ENCODE peak calls at places on chromosomes 1 and 21, in five cellular contexts. One of them, this sample, is unnamed.

GRCh38 chr1:119660253-119661078 is 12.4 kb upstream of the ZNF697 start:
- DNase-seq in fibroblast of lung: no peak
- DNase-seq in fibroblast of pulmonary artery: no peak
- DNase-seq in astrocyte of the cerebellum: no peak
- DNase-seq in heart left ventricle: no peak
- DNase-seq in this sample: no peak

GRCh38 chr1:92075311-92075710 is at the start of gene SETSIP:
- DNase-seq in fibroblast of lung: no peak
- DNase-seq in fibroblast of pulmonary artery: no peak
- DNase-seq in astrocyte of the cerebellum: no peak
- DNase-seq in heart left ventricle: no peak
- DNase-seq in this sample: no peak

GRCh38 chr1:12215562-12215961 is 14.3 kb upstream of the VPS13D start:
- DNase-seq in fibroblast of lung: no peak
- DNase-seq in fibroblast of pulmonary artery: no peak
- DNase-seq in astrocyte of the cerebellum: no peak
- DNase-seq in heart left ventricle: no peak
- DNase-seq in this sample: no peak

GRCh38 chr1:164660415-164661174 is 101.6 kb downstream of the PBX1 start:
- DNase-seq in fibroblast of lung: peak
- DNase-seq in fibroblast of pulmonary artery: peak
- DNase-seq in astrocyte of the cerebellum: no peak
- DNase-seq in heart left ventricle: no peak
- DNase-seq in this sample: peak

GRCh38 chr1:53070621-53071020 is 8.6 kb downstream of the PODN start:
- DNase-seq in fibroblast of lung: no peak
- DNase-seq in fibroblast of pulmonary artery: no peak
- DNase-seq in astrocyte of the cerebellum: no peak
- DNase-seq in heart left ventricle: no peak
- DNase-seq in this sample: no peak

GRCh38 chr1:184156521-184157395 is 105.2 kb downstream of the TSEN15 start:
- DNase-seq in fibroblast of lung: peak
- DNase-seq in fibroblast of pulmonary artery: no peak
- DNase-seq in astrocyte of the cerebellum: no peak
- DNase-seq in heart left ventricle: no peak
- DNase-seq in this sample: no peak

GRCh38 chr1:81760487-81761097 is 40.1 kb upstream of the ADGRL2 start:
- DNase-seq in fibroblast of lung: peak
- DNase-seq in fibroblast of pulmonary artery: peak
- DNase-seq in astrocyte of the cerebellum: peak
- DNase-seq in heart left ventricle: no peak
- DNase-seq in this sample: peak

GRCh38 chr1:221921936-221922335 is 180.0 kb upstream of the DUSP10 start:
- DNase-seq in fibroblast of lung: no peak
- DNase-seq in fibroblast of pulmonary artery: no peak
- DNase-seq in astrocyte of the cerebellum: no peak
- DNase-seq in heart left ventricle: no peak
- DNase-seq in this sample: no peak

GRCh38 chr1:43554444-43554992 is 23.8 kb downstream of the PTPRF start:
- DNase-seq in fibroblast of lung: peak
- DNase-seq in fibroblast of pulmonary artery: peak
- DNase-seq in astrocyte of the cerebellum: no peak
- DNase-seq in heart left ventricle: no peak
- DNase-seq in this sample: peak

GRCh38 chr1:8860738-8861516 is 17.6 kb downstream of the ENO1 start:
- DNase-seq in fibroblast of lung: no peak
- DNase-seq in fibroblast of pulmonary artery: no peak
- DNase-seq in astrocyte of the cerebellum: no peak
- DNase-seq in heart left ventricle: no peak
- DNase-seq in this sample: no peak

GRCh38 chr1:2463396-2463795 is 12.7 kb upstream of the PLCH2 start:
- DNase-seq in fibroblast of lung: no peak
- DNase-seq in fibroblast of pulmonary artery: no peak
- DNase-seq in astrocyte of the cerebellum: no peak
- DNase-seq in heart left ventricle: no peak
- DNase-seq in this sample: no peak

GRCh38 chr1:241081473-241081872 is 275.5 kb downstream of the RGS7 start:
- DNase-seq in fibroblast of lung: peak
- DNase-seq in fibroblast of pulmonary artery: peak
- DNase-seq in astrocyte of the cerebellum: no peak
- DNase-seq in heart left ventricle: no peak
- DNase-seq in this sample: no peak

GRCh38 chr1:147338571-147338970 is 96.1 kb downstream of the CHD1L start:
- DNase-seq in fibroblast of lung: no peak
- DNase-seq in fibroblast of pulmonary artery: peak
- DNase-seq in astrocyte of the cerebellum: no peak
- DNase-seq in heart left ventricle: no peak
- DNase-seq in this sample: no peak

GRCh38 chr1:154324669-154325582 is at the start of gene ATP8B2:
- DNase-seq in fibroblast of lung: peak
- DNase-seq in fibroblast of pulmonary artery: peak
- DNase-seq in astrocyte of the cerebellum: no peak
- DNase-seq in heart left ventricle: peak
- DNase-seq in this sample: no peak

GRCh38 chr1:58214674-58215073 is 331.9 kb downstream of the OMA1 start:
- DNase-seq in fibroblast of lung: no peak
- DNase-seq in fibroblast of pulmonary artery: no peak
- DNase-seq in astrocyte of the cerebellum: no peak
- DNase-seq in heart left ventricle: no peak
- DNase-seq in this sample: no peak

GRCh38 chr21:29196021-29196663 is 65.7 kb downstream of the MAP3K7CL start:
- DNase-seq in fibroblast of lung: peak
- DNase-seq in fibroblast of pulmonary artery: peak
- DNase-seq in astrocyte of the cerebellum: peak
- DNase-seq in heart left ventricle: peak
- DNase-seq in this sample: no peak

GRCh38 chr21:36209626-36210171 is 53.1 kb downstream of the DOP1B start:
- DNase-seq in fibroblast of lung: peak
- DNase-seq in fibroblast of pulmonary artery: peak
- DNase-seq in astrocyte of the cerebellum: peak
- DNase-seq in heart left ventricle: no peak
- DNase-seq in this sample: peak

GRCh38 chr1:93712741-93713140 is 31.1 kb upstream of the BCAR3 start:
- DNase-seq in fibroblast of lung: no peak
- DNase-seq in fibroblast of pulmonary artery: no peak
- DNase-seq in astrocyte of the cerebellum: no peak
- DNase-seq in heart left ventricle: no peak
- DNase-seq in this sample: no peak

GRCh38 chr1:2596530-2597333 is 10.2 kb downstream of the PRXL2B start:
- DNase-seq in fibroblast of lung: no peak
- DNase-seq in fibroblast of pulmonary artery: no peak
- DNase-seq in astrocyte of the cerebellum: no peak
- DNase-seq in heart left ventricle: no peak
- DNase-seq in this sample: no peak

GRCh38 chr1:36092798-36093185 is 4.1 kb downstream of the ADPRS start:
- DNase-seq in fibroblast of lung: no peak
- DNase-seq in fibroblast of pulmonary artery: no peak
- DNase-seq in astrocyte of the cerebellum: no peak
- DNase-seq in heart left ventricle: no peak
- DNase-seq in this sample: no peak

GRCh38 chr1:24707659-24708058 is 37.6 kb upstream of the CLIC4 start:
- DNase-seq in fibroblast of lung: peak
- DNase-seq in fibroblast of pulmonary artery: peak
- DNase-seq in astrocyte of the cerebellum: no peak
- DNase-seq in heart left ventricle: no peak
- DNase-seq in this sample: no peak

GRCh38 chr1:15923241-15923640 is 52.7 kb downstream of the ZBTB17 start:
- DNase-seq in fibroblast of lung: peak
- DNase-seq in fibroblast of pulmonary artery: peak
- DNase-seq in astrocyte of the cerebellum: peak
- DNase-seq in heart left ventricle: no peak
- DNase-seq in this sample: no peak

GRCh38 chr1:85313888-85314696 is 37.7 kb upstream of the BCL10 start:
- DNase-seq in fibroblast of lung: peak
- DNase-seq in fibroblast of pulmonary artery: peak
- DNase-seq in astrocyte of the cerebellum: peak
- DNase-seq in heart left ventricle: peak
- DNase-seq in this sample: peak

GRCh38 chr21:24594082-24594481 is 1013.2 kb downstream of the MRPL39 start:
- DNase-seq in fibroblast of lung: no peak
- DNase-seq in fibroblast of pulmonary artery: no peak
- DNase-seq in astrocyte of the cerebellum: no peak
- DNase-seq in heart left ventricle: no peak
- DNase-seq in this sample: no peak

GRCh38 chr1:64680601-64681000 is 64.3 kb upstream of the RAVER2 start:
- DNase-seq in fibroblast of lung: no peak
- DNase-seq in fibroblast of pulmonary artery: no peak
- DNase-seq in astrocyte of the cerebellum: no peak
- DNase-seq in heart left ventricle: no peak
- DNase-seq in this sample: no peak

GRCh38 chr1:89698624-89699023 is 65.7 kb downstream of the LRRC8C start:
- DNase-seq in fibroblast of lung: no peak
- DNase-seq in fibroblast of pulmonary artery: no peak
- DNase-seq in astrocyte of the cerebellum: no peak
- DNase-seq in heart left ventricle: no peak
- DNase-seq in this sample: no peak

GRCh38 chr1:61076728-61077675 is 5.4 kb upstream of the NFIA start:
- DNase-seq in fibroblast of lung: peak
- DNase-seq in fibroblast of pulmonary artery: peak
- DNase-seq in astrocyte of the cerebellum: no peak
- DNase-seq in heart left ventricle: peak
- DNase-seq in this sample: peak

GRCh38 chr1:172326171-172326570 is 94.3 kb upstream of the C1orf105 start:
- DNase-seq in fibroblast of lung: peak
- DNase-seq in fibroblast of pulmonary artery: peak
- DNase-seq in astrocyte of the cerebellum: no peak
- DNase-seq in heart left ventricle: no peak
- DNase-seq in this sample: no peak

GRCh38 chr1:110214454-110215404 is 4.6 kb downstream of the KCNC4 start:
- DNase-seq in fibroblast of lung: no peak
- DNase-seq in fibroblast of pulmonary artery: peak
- DNase-seq in astrocyte of the cerebellum: no peak
- DNase-seq in heart left ventricle: no peak
- DNase-seq in this sample: no peak

GRCh38 chr1:155099331-155099730 is 20.7 kb downstream of the EFNA3 start:
- DNase-seq in fibroblast of lung: no peak
- DNase-seq in fibroblast of pulmonary artery: no peak
- DNase-seq in astrocyte of the cerebellum: no peak
- DNase-seq in heart left ventricle: no peak
- DNase-seq in this sample: no peak

DNA sequence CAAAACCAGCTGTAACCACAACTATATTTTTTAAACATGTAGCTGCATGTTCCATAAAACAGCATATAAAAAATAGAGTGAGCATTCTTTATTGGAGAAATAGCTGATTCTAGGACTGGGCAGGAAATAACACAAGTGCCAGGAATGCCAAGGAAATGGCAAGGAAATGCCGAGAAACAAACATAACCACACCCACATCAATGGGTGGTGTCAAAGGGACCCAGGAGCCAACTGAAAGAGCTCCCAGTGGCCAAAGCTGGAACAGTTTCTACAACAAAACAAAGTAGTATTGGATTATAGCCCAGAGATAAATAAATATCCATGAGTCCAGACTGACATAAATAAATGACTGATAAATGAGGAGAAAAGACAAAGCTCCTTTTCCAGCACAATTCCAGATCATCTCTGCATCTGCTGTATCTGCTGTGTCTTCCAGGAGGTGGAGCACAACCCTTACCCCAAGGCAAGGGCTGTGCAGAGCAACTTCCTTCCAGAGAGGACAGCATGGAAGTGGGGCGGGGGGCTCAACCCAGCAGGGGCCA is 28.1 kb downstream of the ADARB1 start:
- DNase-seq in fibroblast of lung: peak
- DNase-seq in fibroblast of pulmonary artery: peak
- DNase-seq in astrocyte of the cerebellum: no peak
- DNase-seq in heart left ventricle: no peak
- DNase-seq in this sample: peak
- TF ChIP-seq CTCF in fibroblast of lung: no peak
- TF ChIP-seq CTCF in fibroblast of pulmonary artery: peak
- TF ChIP-seq CTCF in astrocyte of the cerebellum: no peak
- TF ChIP-seq CTCF in heart left ventricle: peak
- TF ChIP-seq CTCF in this sample: peak

GRCh38 chr1:228097333-228098081 is 5.6 kb downstream of the C1orf35 start:
- DNase-seq in fibroblast of lung: no peak
- DNase-seq in fibroblast of pulmonary artery: no peak
- DNase-seq in astrocyte of the cerebellum: no peak
- DNase-seq in heart left ventricle: no peak
- DNase-seq in this sample: no peak
- H3K4me3 ChIP-seq in fibroblast of lung: no peak
- H3K4me3 ChIP-seq in fibroblast of pulmonary artery: no peak
- H3K4me3 ChIP-seq in astrocyte of the cerebellum: no peak
- H3K4me3 ChIP-seq in heart left ventricle: no peak
- H3K4me3 ChIP-seq in this sample: no peak

GRCh38 chr1:27318137-27318536 is 3.8 kb upstream of the TMEM222 start:
- DNase-seq in fibroblast of lung: no peak
- DNase-seq in fibroblast of pulmonary artery: no peak
- DNase-seq in astrocyte of the cerebellum: no peak
- DNase-seq in heart left ventricle: no peak
- DNase-seq in this sample: no peak

GRCh38 chr1:27325286-27325685 is 3.3 kb downstream of the TMEM222 start:
- DNase-seq in fibroblast of lung: no peak
- DNase-seq in fibroblast of pulmonary artery: no peak
- DNase-seq in astrocyte of the cerebellum: no peak
- DNase-seq in heart left ventricle: no peak
- DNase-seq in this sample: no peak

GRCh38 chr1:27322569-27323116 is 680 bp downstream of the TMEM222 start:
- DNase-seq in fibroblast of lung: no peak
- DNase-seq in fibroblast of pulmonary artery: no peak
- DNase-seq in astrocyte of the cerebellum: no peak
- DNase-seq in heart left ventricle: no peak
- DNase-seq in this sample: no peak

GRCh38 chr1:27318596-27318995 is 3.4 kb upstream of the TMEM222 start:
- DNase-seq in fibroblast of lung: peak
- DNase-seq in fibroblast of pulmonary artery: no peak
- DNase-seq in astrocyte of the cerebellum: no peak
- DNase-seq in heart left ventricle: no peak
- DNase-seq in this sample: no peak

DNA sequence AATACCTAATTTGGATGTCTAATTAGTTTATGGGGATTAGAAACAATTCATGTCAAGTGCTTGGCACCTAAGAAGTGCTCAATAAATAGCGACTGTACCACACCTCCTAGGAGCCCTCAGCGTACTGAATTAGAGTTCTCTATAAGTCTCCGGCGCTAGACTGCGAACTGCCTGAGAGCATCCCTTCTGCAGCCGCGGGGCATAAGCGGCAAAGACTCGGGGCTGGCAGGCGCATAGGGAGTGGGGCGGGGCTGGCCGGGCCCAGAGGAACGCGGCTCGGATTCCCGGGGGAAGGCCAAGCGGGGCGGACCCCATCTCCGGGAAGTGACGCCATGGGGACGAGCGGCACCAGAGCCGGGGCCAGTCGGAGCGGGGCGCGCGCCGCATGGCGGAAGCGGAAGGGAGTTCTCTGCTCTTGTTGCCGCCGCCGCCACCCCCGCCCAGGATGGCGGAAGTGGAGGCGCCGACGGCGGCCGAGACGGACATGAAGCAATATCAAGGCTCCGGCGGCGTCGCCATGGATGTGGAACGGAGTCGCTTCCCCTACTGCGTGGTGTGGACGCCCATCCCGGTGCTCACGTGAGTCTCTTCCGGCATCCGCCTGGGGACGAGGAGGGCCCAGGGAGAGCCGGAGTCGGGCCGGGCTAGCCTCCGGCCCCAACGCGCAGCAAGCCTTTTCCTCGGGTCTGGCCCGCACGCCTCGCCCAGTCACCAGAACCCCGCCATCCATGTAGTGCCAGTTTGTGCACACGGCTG is at the start of gene TMEM222:
- DNase-seq in fibroblast of lung: peak
- DNase-seq in fibroblast of pulmonary artery: peak
- DNase-seq in astrocyte of the cerebellum: peak
- DNase-seq in heart left ventricle: peak
- DNase-seq in this sample: peak
- TF ChIP-seq CTCF in fibroblast of lung: no peak
- TF ChIP-seq CTCF in fibroblast of pulmonary artery: no peak
- TF ChIP-seq CTCF in astrocyte of the cerebellum: no peak
- TF ChIP-seq CTCF in heart left ventricle: peak
- TF ChIP-seq CTCF in this sample: peak

GRCh38 chr1:151158751-151159251 is 2.4 kb downstream of the TNFAIP8L2 start:
- DNase-seq in fibroblast of lung: no peak
- DNase-seq in fibroblast of pulmonary artery: no peak
- DNase-seq in astrocyte of the cerebellum: no peak
- DNase-seq in heart left ventricle: no peak
- DNase-seq in this sample: no peak
- H3K4me3 ChIP-seq in fibroblast of lung: no peak
- H3K4me3 ChIP-seq in fibroblast of pulmonary artery: no peak
- H3K4me3 ChIP-seq in astrocyte of the cerebellum: no peak
- H3K4me3 ChIP-seq in heart left ventricle: no peak
- H3K4me3 ChIP-seq in this sample: no peak